ENCODE peak calls at places on chromosome 14, in five cellular contexts. M is kidney, Q is A549, A is IMR-90, N is lung. G is an unnamed sample.
A peak's percentile ranks its signal among the peaks of the same experiment; 100 is the strongest.

GRCh38 chr14:54338696-54339317 is 58.0 kb upstream of the CDKN3 start:
- DNase-seq in M (no peak), Q (peak; percentile 71), A (peak; percentile 57), N (peak; percentile 21), G (peak; percentile 75)

GRCh38 chr14:57831981-57832380 is 33.9 kb downstream of the SLC35F4 start:
- DNase-seq in M (no peak), Q (peak; percentile 25), A (no peak), N (no peak), G (no peak)

GRCh38 chr14:100322138-100322957 is 791 bp upstream of the SLC25A47 start:
- DNase-seq in M (no peak), Q (no peak), A (no peak), N (no peak), G (no peak)

GRCh38 chr14:24674204-24674970 is 40.4 kb upstream of the GZMB start:
- DNase-seq in M (no peak), Q (no peak), A (no peak), N (no peak), G (no peak)

GRCh38 chr14:92747701-92748258 is 647 bp downstream of the LGMN start:
- DNase-seq in M (no peak), Q (no peak), A (no peak), N (no peak), G (peak; percentile 32)

GRCh38 chr14:101103321-101103901 is 199.9 kb upstream of the RTL1 start:
- DNase-seq in M (peak; percentile 69), Q (no peak), A (no peak), N (peak; percentile 26), G (no peak)

GRCh38 chr14:64734990-64735389 is 30.8 kb downstream of the PLEKHG3 start:
- DNase-seq in M (peak; percentile 6), Q (no peak), A (no peak), N (no peak), G (no peak)

GRCh38 chr14:35385042-35385839 is 19.3 kb downstream of the NFKBIA start:
- DNase-seq in M (peak; percentile 95), Q (peak; percentile 89), A (peak; percentile 93), N (peak; percentile 57), G (peak; percentile 95)

GRCh38 chr14:103091041-103091882 is 3.3 kb upstream of the EXOC3L4 start:
- DNase-seq in M (peak; percentile 89), Q (no peak), A (peak; percentile 47), N (peak; percentile 53), G (peak; percentile 14)

GRCh38 chr14:91111443-91111842 is 2.4 kb upstream of the DGLUCY start:
- DNase-seq in M (no peak), Q (no peak), A (no peak), N (no peak), G (no peak)

GRCh38 chr14:53044486-53044885 is 93.6 kb upstream of the FERMT2 start:
- DNase-seq in M (no peak), Q (no peak), A (peak; percentile 91), N (no peak), G (peak; percentile 78)

GRCh38 chr14:25041898-25042297 is 8.0 kb downstream of the STXBP6 start:
- DNase-seq in M (no peak), Q (no peak), A (no peak), N (no peak), G (no peak)

GRCh38 chr14:80764921-80765507 is 176.5 kb downstream of the CEP128 start:
- DNase-seq in M (no peak), Q (no peak), A (no peak), N (no peak), G (no peak)

GRCh38 chr14:83463500-83464098 is 1929.9 kb upstream of the SEL1L start:
- DNase-seq in M (no peak), Q (peak; percentile 28), A (peak; percentile 70), N (peak; percentile 36), G (peak; percentile 27)

GRCh38 chr14:24804813-24805212 is 170.8 kb upstream of the GZMB start:
- DNase-seq in M (no peak), Q (no peak), A (no peak), N (no peak), G (no peak)

GRCh38 chr14:47207636-47208035 is 467.8 kb downstream of the MDGA2 start:
- DNase-seq in M (no peak), Q (peak; percentile 4), A (no peak), N (no peak), G (no peak)

GRCh38 chr14:93006484-93007128 is 83.7 kb downstream of the CHGA start:
- DNase-seq in M (no peak), Q (no peak), A (no peak), N (no peak), G (peak; percentile 25)

GRCh38 chr14:103395245-103395644 is 10.0 kb downstream of the MARK3 start:
- DNase-seq in M (no peak), Q (no peak), A (peak; percentile 32), N (no peak), G (no peak)

GRCh38 chr14:58395815-58396626 is at the start of gene TOMM20L:
- DNase-seq in M (peak; percentile 89), Q (peak; percentile 69), A (peak; percentile 48), N (peak; percentile 71), G (peak; percentile 48)

GRCh38 chr14:97337670-97338069 is 540.5 kb downstream of the VRK1 start:
- DNase-seq in M (no peak), Q (no peak), A (no peak), N (no peak), G (no peak)

GRCh38 chr14:103597623-103598372 is 31.2 kb upstream of the KLC1 start:
- DNase-seq in M (no peak), Q (no peak), A (peak; percentile 95), N (no peak), G (peak; percentile 81)

GRCh38 chr14:100532916-100533630 is 54.1 kb downstream of the BEGAIN start:
- DNase-seq in M (peak; percentile 37), Q (no peak), A (peak; percentile 30), N (peak; percentile 27), G (peak; percentile 58)

GRCh38 chr14:78029471-78030372 is 140.5 kb upstream of the NRXN3 start:
- DNase-seq in M (no peak), Q (no peak), A (no peak), N (no peak), G (peak; percentile 8)

GRCh38 chr14:60101801-60102200 is 10.1 kb downstream of the PCNX4 start:
- DNase-seq in M (no peak), Q (no peak), A (peak; percentile 41), N (no peak), G (no peak)

GRCh38 chr14:35287481-35288013 is 4.6 kb upstream of the PSMA6 start:
- DNase-seq in M (no peak), Q (no peak), A (no peak), N (no peak), G (peak; percentile 67)

GRCh38 chr14:102683399-102684275 is 91.2 kb downstream of the RCOR1 start:
- DNase-seq in M (no peak), Q (no peak), A (no peak), N (no peak), G (no peak)

GRCh38 chr14:67965684-67966083 is 146.1 kb downstream of the RAD51B start:
- DNase-seq in M (no peak), Q (no peak), A (no peak), N (no peak), G (no peak)

GRCh38 chr14:67963545-67963944 is 144.0 kb downstream of the RAD51B start:
- DNase-seq in M (no peak), Q (no peak), A (no peak), N (no peak), G (peak; percentile 49)

GRCh38 chr14:67963960-67964359 is 144.4 kb downstream of the RAD51B start:
- DNase-seq in M (no peak), Q (no peak), A (no peak), N (no peak), G (no peak)

GRCh38 chr14:67962215-67962644 is 142.7 kb downstream of the RAD51B start:
- DNase-seq in M (no peak), Q (no peak), A (no peak), N (no peak), G (peak; percentile 31)

GRCh38 chr14:67964391-67964812 is 144.8 kb downstream of the RAD51B start:
- DNase-seq in M (no peak), Q (peak; percentile 40), A (peak; percentile 40), N (no peak), G (peak; percentile 85)
- H3K4me3 ChIP-seq in M (no peak overlapping the region), Q (no peak overlapping the region), A (peak overlapping the region; percentile 20), N (no peak overlapping the region), G (no peak overlapping the region)

GRCh38 chr14:104696671-104697316 is 7.4 kb downstream of the INF2 start:
- DNase-seq in M (no peak), Q (no peak), A (no peak), N (no peak), G (no peak)
- TF ChIP-seq CTCF in M (no peak), Q (no peak), A (no peak), N (no peak), G (no peak)

GRCh38 chr14:72892103-72892878 is 1.6 kb downstream of the DPF3 start:
- DNase-seq in M (peak; percentile 70), Q (no peak), A (peak; percentile 43), N (no peak), G (peak; percentile 55)

GRCh38 chr14:72893636-72894322 is at the start of gene DPF3:
- DNase-seq in M (peak; percentile 98), Q (peak; percentile 90), A (peak; percentile 96), N (peak; percentile 95), G (peak; percentile 95)

GRCh38 chr14:72892879-72893635 is 844 bp downstream of the DPF3 start:
- DNase-seq in M (peak; percentile 71), Q (no peak), A (no peak), N (no peak), G (peak; percentile 23)

GRCh38 chr14:72889366-72889765 is 4.5 kb downstream of the DPF3 start:
- DNase-seq in M (no peak), Q (no peak), A (no peak), N (no peak), G (no peak)

GRCh38 chr14:72891666-72892102 is 2.2 kb downstream of the DPF3 start:
- DNase-seq in M (no peak), Q (no peak), A (no peak), N (no peak), G (no peak)
- H3K4me3 ChIP-seq in M (peak overlapping the region; percentile 81), Q (peak overlapping the region; percentile 60), A (peak overlapping the region; percentile 76), N (no peak overlapping the region), G (peak overlapping the region; percentile 80)

DNA sequence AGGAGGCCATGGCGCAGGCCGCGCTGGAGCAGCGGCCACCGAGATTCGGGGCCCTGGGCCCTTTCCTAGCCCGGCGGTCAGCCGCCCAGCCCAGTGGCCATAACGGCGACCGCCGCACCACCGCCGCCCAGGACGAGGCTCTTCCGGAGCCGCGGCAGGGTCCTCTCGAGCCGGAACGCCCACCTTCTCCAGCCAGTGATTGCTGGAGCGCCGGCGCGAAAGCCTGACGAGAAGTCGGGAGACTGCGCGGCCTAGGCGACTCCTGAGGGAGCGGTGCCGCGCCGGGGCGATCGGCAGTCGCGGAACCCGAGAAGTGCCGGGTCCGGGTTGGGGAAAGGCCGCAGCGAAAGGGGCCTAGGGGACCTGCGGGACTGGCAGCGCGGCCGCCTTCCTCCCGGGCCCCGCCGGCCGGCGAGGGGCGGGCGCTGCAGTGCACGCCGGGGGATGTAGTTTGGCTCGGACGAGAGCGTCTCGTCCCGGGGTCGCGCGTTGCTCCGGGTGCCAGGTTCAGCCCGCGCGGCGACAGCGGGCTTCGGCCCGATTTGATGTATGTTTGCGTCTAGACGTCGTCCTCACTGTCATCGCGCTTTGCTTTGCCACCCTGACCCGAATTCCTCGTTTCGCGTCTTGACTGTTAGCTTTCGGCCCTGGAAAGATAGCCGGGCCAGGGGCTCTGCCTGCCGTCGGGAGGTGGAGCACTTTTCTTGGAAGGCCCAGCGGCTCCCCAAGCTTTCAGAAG is at the start of gene VTI1B:
- DNase-seq in M (peak; percentile 92), Q (peak; percentile 81), A (peak; percentile 65), N (peak; percentile 82), G (peak; percentile 68)
- TF ChIP-seq CTCF in M (no peak), Q (peak; percentile 24), A (peak; percentile 25), N (no peak), G (peak; percentile 25)

GRCh38 chr14:56666716-56667115 is 87.1 kb downstream of the TMEM260 start:
- DNase-seq in M (no peak), Q (no peak), A (peak; percentile 69), N (no peak), G (peak; percentile 35)
- H3K4me3 ChIP-seq in M (no peak overlapping the region), Q (no peak overlapping the region), A (no peak overlapping the region), N (no peak overlapping the region), G (no peak overlapping the region)

GRCh38 chr14:105913221-105913620 is 386.8 kb downstream of the TMEM121 start:
- DNase-seq in M (no peak), Q (no peak), A (no peak), N (no peak), G (no peak)
- TF ChIP-seq CTCF in M (no peak), Q (no peak), A (no peak), N (no peak), G (no peak)